ENCODE peak calls at places on chromosomes 16 and 17, in five cellular contexts. L, J, H, O and S are unnamed samples.

GRCh38 chr17:19410101-19410500 is 931 bp upstream of the RNF112 start:
- DNase-seq in H (no peak), L (no peak), O (no peak), J (no peak), S (no peak)

GRCh38 chr17:73192219-73192893 is 499 bp upstream of the COG1 start:
- DNase-seq in H (peak), O (peak), L (peak), J (no peak), S (peak)

GRCh38 chr17:55259684-55260111 is 5.1 kb upstream of the HLF start:
- DNase-seq in J (no peak), L (peak), H (no peak), O (no peak), S (no peak)

GRCh38 chr16:72937916-72938315 is 110.0 kb downstream of the ZFHX3 start:
- DNase-seq in O (no peak), J (no peak), L (no peak), H (no peak), S (no peak)

GRCh38 chr17:27995554-27995953 is 46.9 kb upstream of the NLK start:
- DNase-seq in O (no peak), J (no peak), H (no peak), L (no peak), S (no peak)

GRCh38 chr17:7572338-7572587 is 7.2 kb upstream of the CD68 start:
- DNase-seq in L (no peak), H (no peak), J (no peak), O (no peak), S (no peak)

GRCh38 chr16:29862383-29862883 is 593 bp downstream of the CDIPT start:
- DNase-seq in L (no peak), J (no peak), O (peak), H (no peak), S (peak)

GRCh38 chr17:28521296-28522085 is 15.3 kb downstream of the FOXN1 start:
- DNase-seq in H (no peak), O (no peak), L (no peak), J (no peak), S (no peak)

GRCh38 chr16:86507173-86508027 is 2.9 kb upstream of the FOXF1 start:
- DNase-seq in H (peak), L (no peak), O (no peak), J (no peak), S (no peak)

GRCh38 chr16:26791166-26791565 is 275.6 kb upstream of the C16orf82 start:
- DNase-seq in H (no peak), O (no peak), L (peak), J (no peak), S (no peak)

GRCh38 chr16:85398688-85399582 is 214.2 kb upstream of the GSE1 start:
- DNase-seq in J (no peak), L (no peak), H (no peak), O (no peak), S (no peak)

GRCh38 chr17:8846768-8847211 is 20.7 kb downstream of the PIK3R6 start:
- DNase-seq in H (peak), L (peak), J (no peak), O (no peak), S (no peak)

GRCh38 chr16:4846503-4846900 is 586 bp downstream of the GLYR1 start:
- DNase-seq in L (peak), J (no peak), O (peak), H (peak), S (peak)

GRCh38 chr16:8874388-8874787 is 5.6 kb upstream of the CARHSP1 start:
- DNase-seq in O (no peak), H (peak), L (no peak), J (no peak), S (no peak)

GRCh38 chr17:31654936-31655335 is 204.1 kb downstream of the COPRS start:
- DNase-seq in H (peak), L (no peak), O (no peak), J (no peak), S (no peak)

GRCh38 chr17:50149425-50150353 is 788 bp downstream of the PPP1R9B start:
- DNase-seq in J (no peak), L (peak), O (peak), H (peak), S (no peak)

GRCh38 chr17:16942141-16943031 is 29.5 kb downstream of the TNFRSF13B start:
- DNase-seq in L (no peak), O (no peak), H (no peak), J (no peak), S (no peak)

GRCh38 chr17:82799591-82799990 is 40.2 kb downstream of the ZNF750 start:
- DNase-seq in L (no peak), J (no peak), H (no peak), O (no peak), S (no peak)

GRCh38 chr17:2680961-2681360 is 30.6 kb downstream of the CLUH start:
- DNase-seq in L (no peak), H (no peak), O (no peak), J (no peak), S (no peak)

GRCh38 chr16:71343078-71343477 is 15.4 kb upstream of the CALB2 start:
- DNase-seq in L (no peak), H (no peak), O (no peak), J (no peak), S (no peak)

GRCh38 chr17:36608280-36608679 is 6.9 kb downstream of the MRM1 start:
- DNase-seq in O (no peak), H (no peak), L (no peak), J (no peak), S (no peak)

GRCh38 chr16:62665269-62665668 is 629.0 kb upstream of the CDH8 start:
- DNase-seq in J (no peak), O (no peak), H (no peak), L (no peak), S (no peak)

GRCh38 chr17:78374631-78375274 is 3.7 kb upstream of the PGS1 start:
- DNase-seq in L (no peak), J (no peak), H (peak), O (no peak), S (no peak)

GRCh38 chr16:12673466-12673865 is 130.2 kb downstream of the CPPED1 start:
- DNase-seq in H (no peak), O (no peak), L (no peak), J (no peak), S (no peak)

GRCh38 chr17:64780096-64781012 is 118.2 kb upstream of the SMURF2 start:
- DNase-seq in H (no peak), L (no peak), J (peak), O (peak), S (peak)

GRCh38 chr16:13835935-13836334 is 84.0 kb upstream of the ERCC4 start:
- DNase-seq in O (no peak), L (no peak), H (no peak), J (no peak), S (no peak)

GRCh38 chr16:22428654-22429053 is 54.2 kb upstream of the CDR2 start:
- DNase-seq in O (no peak), L (no peak), H (no peak), J (no peak), S (no peak)

GRCh38 chr17:1976000-1976682 is 49.0 kb downstream of the RTN4RL1 start:
- DNase-seq in O (no peak), L (no peak), H (no peak), J (no peak), S (no peak)

GRCh38 chr17:77076046-77076882 is 64.5 kb upstream of the SEC14L1 start:
- DNase-seq in H (no peak), J (no peak), O (no peak), L (no peak), S (no peak)

GRCh38 chr16:69497876-69498596 is 67.7 kb upstream of the NFAT5 start:
- DNase-seq in O (no peak), H (no peak), J (no peak), L (no peak), S (no peak)

GRCh38 chr17:6711081-6711674 is 2.0 kb downstream of the SLC13A5 start:
- DNase-seq in L (no peak), J (no peak), O (peak), H (no peak), S (no peak)

GRCh38 chr17:19380551-19381284 is 2.4 kb downstream of the MAPK7 start:
- DNase-seq in H (no peak), J (no peak), O (no peak), L (no peak), S (no peak)

GRCh38 chr17:48427598-48427997 is 2.4 kb downstream of the SKAP1 start:
- DNase-seq in J (peak), L (peak), H (no peak), O (no peak), S (peak)

GRCh38 chr17:49890077-49890821 is 42.4 kb upstream of the TAC4 start:
- DNase-seq in J (no peak), L (no peak), H (no peak), O (no peak), S (no peak)

GRCh38 chr16:75433732-75434413 is 570 bp upstream of the CFDP1 start:
- DNase-seq in J (no peak), H (peak), O (peak), L (no peak), S (peak)

GRCh38 chr17:42560246-42560645 is 1.7 kb upstream of the COASY start:
- DNase-seq in O (no peak), H (no peak), L (no peak), J (no peak), S (no peak)

GRCh38 chr17:76940738-76941350 is 72.6 kb downstream of the MGAT5B start:
- DNase-seq in H (no peak), J (no peak), L (peak), O (no peak), S (no peak)

GRCh38 chr17:17993852-17994251 is 21.2 kb downstream of the DRC3 start:
- DNase-seq in H (no peak), L (no peak), J (no peak), O (no peak), S (no peak)

GRCh38 chr17:17990282-17990681 is 17.6 kb downstream of the DRC3 start:
- DNase-seq in H (no peak), L (no peak), J (no peak), O (no peak), S (no peak)

GRCh38 chr17:17994770-17995169 is 22.1 kb downstream of the DRC3 start:
- DNase-seq in J (no peak), L (no peak), O (no peak), H (no peak), S (no peak)

GRCh38 chr17:17993366-17993765 is 20.7 kb downstream of the DRC3 start:
- DNase-seq in O (no peak), J (no peak), L (no peak), H (no peak), S (no peak)

GRCh38 chr17:17994271-17994670 is 21.6 kb downstream of the DRC3 start:
- DNase-seq in O (peak), L (peak), J (no peak), H (peak), S (no peak)
- TF ChIP-seq CTCF in O (peak), L (peak), J (peak), H (peak), S (no peak)

GRCh38 chr17:74244128-74244527 is 29.9 kb upstream of the DNAI2 start:
- DNase-seq in O (no peak), L (no peak), J (no peak), H (no peak), S (no peak)

GRCh38 chr17:74245818-74246204 is 28.2 kb upstream of the DNAI2 start:
- DNase-seq in J (no peak), L (no peak), O (no peak), H (no peak), S (no peak)

GRCh38 chr17:74243013-74243755 is 29.8 kb downstream of the TTYH2 start:
- DNase-seq in J (no peak), L (no peak), O (peak), H (no peak), S (no peak)

GRCh38 chr17:74244543-74244942 is 29.5 kb upstream of the DNAI2 start:
- DNase-seq in J (no peak), H (no peak), O (peak), L (no peak), S (no peak)

GRCh38 chr17:74245145-74245817 is 28.8 kb upstream of the DNAI2 start:
- DNase-seq in J (no peak), L (no peak), O (no peak), H (no peak), S (no peak)
- TF ChIP-seq CTCF in J (no peak), L (no peak), O (no peak), H (no peak), S (no peak)

DNA sequence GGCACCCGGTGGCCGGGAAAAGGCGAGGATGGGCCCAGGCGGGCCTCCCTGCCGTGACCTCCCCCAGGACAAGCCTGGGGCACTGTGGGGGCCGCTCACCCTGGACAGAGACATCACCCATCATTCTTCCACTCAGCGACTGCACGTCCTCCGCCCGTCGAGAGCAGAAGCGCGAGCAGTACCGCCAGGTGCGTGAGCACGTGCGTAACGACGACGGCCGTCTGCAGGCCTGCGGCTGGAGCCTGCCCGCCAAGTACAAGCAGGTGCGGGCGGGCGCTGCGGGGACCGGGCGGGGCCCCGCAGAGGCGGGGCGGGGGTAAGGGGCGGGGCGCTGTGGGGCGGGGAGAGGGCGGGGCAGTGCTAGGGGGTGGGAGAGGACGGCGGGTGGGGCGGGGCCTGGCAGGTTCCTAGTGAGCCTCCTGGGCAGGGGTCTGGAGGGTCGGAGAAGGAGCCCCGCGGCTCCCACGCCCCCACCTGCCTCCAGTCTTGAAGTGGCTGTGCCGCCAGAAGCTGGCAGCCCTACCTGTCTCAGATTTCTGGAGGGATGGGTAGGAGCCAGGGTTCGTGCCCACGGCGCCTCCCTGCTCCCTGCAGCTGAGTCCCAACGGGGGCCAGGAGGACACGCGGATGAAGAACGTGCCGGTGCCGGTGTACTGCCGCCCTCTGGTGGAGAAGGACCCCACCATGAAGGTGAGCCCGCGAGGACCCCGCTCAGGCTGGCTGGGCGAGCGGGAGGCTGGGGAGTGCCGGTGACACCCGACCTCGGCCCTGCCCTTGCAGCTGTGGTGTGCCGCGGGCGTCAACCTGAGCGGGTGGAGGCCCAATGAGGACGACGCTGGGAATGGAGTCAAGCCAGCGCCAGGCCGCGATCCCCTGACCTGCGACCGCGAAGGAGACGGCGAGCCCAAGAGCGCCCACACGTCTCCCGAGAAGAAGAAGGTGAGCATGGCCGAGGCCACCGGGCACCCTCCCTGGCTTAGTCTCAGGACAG is 7.5 kb downstream of the NME3 start:
- DNase-seq in J (no peak), L (peak), H (peak), O (no peak), S (no peak)
- TF ChIP-seq CTCF in J (no peak), L (peak), H (no peak), O (no peak), S (no peak)

GRCh38 chr17:59786213-59786535 is 78.7 kb downstream of the VMP1 start:
- DNase-seq in L (no peak), H (no peak), J (no peak), O (no peak), S (no peak)
- TF ChIP-seq CTCF in L (no peak), H (no peak), J (peak), O (no peak), S (no peak)

GRCh38 chr16:67101301-67101675 is 8.5 kb upstream of the PHAF1 start:
- DNase-seq in J (no peak), O (no peak), H (no peak), L (no peak), S (no peak)
- TF ChIP-seq CTCF in J (no peak), O (no peak), H (no peak), L (peak), S (no peak)